ENCODE peak calls at places on chromosomes 5 and 9, in nine cellular contexts. B, O, P, T, U, V, H, J and G are unnamed samples.

GRCh38 chr5:157855404-157855994 is 3.4 kb downstream of the CLINT1 start:
- DNase-seq in P (no peak), V (peak; percentile 47), B (no peak), J (peak; percentile 37), T (peak; percentile 70), U (no peak), H (peak; percentile 79), O (peak; percentile 23), G (no peak)

GRCh38 chr9:134541373-134541747 is 100.2 kb upstream of the COL5A1 start:
- DNase-seq in B (no peak), V (no peak), P (no peak), T (no peak), J (no peak), O (no peak), U (no peak), H (no peak), G (no peak)

GRCh38 chr5:123344819-123345426 is 78.3 kb downstream of the CEP120 start:
- DNase-seq in T (peak; percentile 14), V (no peak), B (no peak), O (no peak), U (no peak), P (no peak), J (no peak), H (peak; percentile 78), G (peak; percentile 75)

GRCh38 chr5:176877793-176878331 is 21.3 kb downstream of the HK3 start:
- DNase-seq in J (no peak), T (no peak), H (no peak), U (no peak), V (no peak), P (peak; percentile 66), O (no peak), B (no peak), G (no peak)

GRCh38 chr5:35902032-35902681 is 36.3 kb downstream of the CAPSL start:
- DNase-seq in O (no peak), J (no peak), T (no peak), P (no peak), U (no peak), H (no peak), V (no peak), B (no peak), G (no peak)

GRCh38 chr5:32538031-32538547 is 47.3 kb upstream of the SUB1 start:
- DNase-seq in T (no peak), P (no peak), H (no peak), O (peak; percentile 64), U (no peak), V (no peak), J (no peak), B (peak; percentile 27), G (no peak)

GRCh38 chr5:96852769-96853168 is 23.5 kb upstream of the ERAP2 start:
- DNase-seq in J (no peak), O (no peak), U (no peak), H (peak; percentile 65), T (no peak), V (no peak), P (no peak), B (no peak), G (no peak)

GRCh38 chr9:96218821-96219614 is 83.0 kb downstream of the HSD17B3 start:
- DNase-seq in J (peak; percentile 21), V (no peak), T (no peak), H (no peak), O (no peak), B (peak; percentile 1), P (peak; percentile 78), U (no peak), G (no peak)

GRCh38 chr9:81804306-81804705 is 115.0 kb upstream of the TLE1 start:
- DNase-seq in V (no peak), J (no peak), T (no peak), B (no peak), P (no peak), O (no peak), U (no peak), H (peak; percentile 72), G (no peak)

DNA sequence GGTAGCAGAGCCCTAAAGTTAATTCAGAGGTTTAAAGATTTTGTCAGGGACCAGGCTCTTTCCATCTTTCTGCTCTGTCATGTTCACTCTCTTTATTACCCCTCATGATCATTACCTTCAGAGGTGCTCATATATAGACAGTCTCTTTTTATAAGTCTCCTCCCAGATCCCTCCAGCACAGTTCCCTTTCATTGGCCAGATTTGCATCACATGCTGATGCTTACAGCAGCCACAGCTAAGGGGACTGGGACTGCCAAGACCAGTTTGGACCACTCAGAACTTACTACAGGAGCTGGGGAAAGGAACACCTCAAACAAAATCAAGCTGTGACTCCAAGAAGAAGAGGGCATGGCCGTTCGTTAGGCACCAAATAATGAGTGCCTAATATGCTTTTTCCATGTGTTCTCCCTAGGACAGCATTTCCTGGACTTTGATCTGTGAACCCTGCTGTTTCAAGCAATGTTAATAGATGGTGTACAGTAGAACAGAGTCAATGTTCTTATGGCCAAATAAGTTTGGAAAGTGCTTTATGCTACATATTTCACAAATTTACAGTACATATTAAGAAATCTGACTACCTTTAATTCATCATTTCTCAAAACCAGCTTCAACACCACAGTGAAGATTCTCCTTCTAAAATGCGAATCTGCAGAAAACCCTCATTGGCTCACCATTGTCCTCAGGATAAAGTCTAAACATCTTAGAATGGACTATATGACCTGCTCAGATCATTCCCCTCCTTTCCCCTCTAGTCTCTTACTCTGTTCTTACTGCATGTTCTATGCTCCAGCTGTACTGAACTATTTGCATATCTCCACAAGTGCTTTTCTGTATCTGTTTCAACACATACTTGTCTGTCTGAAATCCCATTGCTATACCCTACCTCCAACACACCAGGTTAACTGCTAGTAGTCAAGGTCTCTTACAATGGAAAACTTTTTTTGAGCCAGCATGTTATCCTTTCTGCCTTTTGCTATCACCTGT is 3.4 kb downstream of the C5orf58 start:
- DNase-seq in T (no peak), H (no peak), V (no peak), B (no peak), U (no peak), O (no peak), J (no peak), P (no peak), G (no peak)
- H3K4me1 ChIP-seq in T (no peaks in the 10 kb centered on the region), H (no peaks in the 10 kb centered on the region), V (no peaks in the 10 kb centered on the region), B (no peaks in the 10 kb centered on the region), U (no peaks in the 10 kb centered on the region), O (no peaks in the 10 kb centered on the region), J (no peaks in the 10 kb centered on the region), P (no peaks in the 10 kb centered on the region), G (no peaks in the 10 kb centered on the region)

GRCh38 chr9:21964925-21965385 is 29.2 kb downstream of the CDKN2A start:
- DNase-seq in J (no peak), P (peak; percentile 71), B (peak; percentile 60), O (peak; percentile 67), H (peak; percentile 63), T (no peak), U (no peak), V (no peak), G (no peak)
- H3K4me3 ChIP-seq in J (no peak overlapping the region), P (no peak overlapping the region), B (no peak overlapping the region), O (peak overlapping the region; percentile 30), H (peak overlapping the region; percentile 65), T (peak overlapping the region; percentile 21), U (no peak overlapping the region), V (no peak overlapping the region), G (no peak overlapping the region)

GRCh38 chr5:154762261-154762660 is 7.1 kb downstream of the LARP1 start:
- DNase-seq in U (no peak), V (no peak), T (no peak), J (no peak), H (no peak), B (no peak), O (no peak), P (no peak), G (no peak)
- H3K36me3 ChIP-seq in U (no peaks in the 10 kb centered on the region), V (peaks cover 9% of the 10 kb centered on the region), T (no peaks in the 10 kb centered on the region), J (no peaks in the 10 kb centered on the region), H (no peaks in the 10 kb centered on the region), B (no peaks in the 10 kb centered on the region), O (no peaks in the 10 kb centered on the region), P (no peaks in the 10 kb centered on the region), G (peaks cover 16% of the 10 kb centered on the region)

GRCh38 chr5:113233606-113234005 is 201.2 kb downstream of the TSSK1B start:
- DNase-seq in P (no peak), V (no peak), U (no peak), T (no peak), H (no peak), O (no peak), B (no peak), J (no peak), G (no peak)

GRCh38 chr5:113234546-113234945 is 200.2 kb downstream of the TSSK1B start:
- DNase-seq in V (no peak), T (no peak), P (no peak), J (no peak), O (no peak), U (no peak), H (no peak), B (no peak), G (no peak)

GRCh38 chr5:113237893-113238292 is 196.9 kb downstream of the TSSK1B start:
- DNase-seq in B (no peak), U (no peak), P (no peak), T (no peak), O (no peak), V (no peak), J (no peak), H (no peak), G (no peak)

GRCh38 chr5:113236536-113237308 is 198.1 kb downstream of the TSSK1B start:
- DNase-seq in O (no peak), H (no peak), T (no peak), V (no peak), U (no peak), J (no peak), P (no peak), B (no peak), G (no peak)

GRCh38 chr5:113235884-113236283 is 198.9 kb downstream of the TSSK1B start:
- DNase-seq in V (no peak), B (no peak), U (no peak), T (no peak), J (no peak), H (no peak), P (no peak), O (no peak), G (no peak)
- H3K4me1 ChIP-seq in V (no peaks in the 10 kb centered on the region), B (no peaks in the 10 kb centered on the region), U (no peaks in the 10 kb centered on the region), T (peaks cover 49% of the 10 kb centered on the region), J (no peaks in the 10 kb centered on the region), H (peaks cover 22% of the 10 kb centered on the region), P (no peaks in the 10 kb centered on the region), O (no peaks in the 10 kb centered on the region), G (peaks cover 8% of the 10 kb centered on the region)